ENCODE peak calls at places on chromosomes 16 and 17, in six cellular contexts. Q is HEK293T, P is NCI-H345, G is dorsolateral prefrontal cortex, U is endodermal cell, E is HFFc6. A is an unnamed sample.
A peak's percentile ranks its signal among the peaks of the same experiment; 100 is the strongest.

GRCh38 chr17:21396237-21396636 is 20.1 kb downstream of the KCNJ12 start:
- DNase-seq in P (no peak), E (no peak), G (no peak), Q (no peak), U (no peak), A (no peak)

GRCh38 chr17:34365340-34365739 is 2.3 kb upstream of the CCL1 start:
- DNase-seq in G (no peak), Q (no peak), E (no peak), U (peak; percentile 10), P (no peak), A (no peak)

GRCh38 chr17:61289408-61290385 is 109.9 kb upstream of the TBX2 start:
- DNase-seq in P (no peak), E (no peak), Q (peak; percentile 72), U (no peak), G (no peak), A (no peak)

GRCh38 chr16:31696968-31697743 is 169.5 kb downstream of the AHSP start:
- DNase-seq in P (peak; percentile 58), Q (peak; percentile 51), U (no peak), G (no peak), E (peak; percentile 43), A (no peak)

GRCh38 chr17:77884019-77884418 is 74.5 kb upstream of the TNRC6C start:
- DNase-seq in G (peak; percentile 97), P (peak; percentile 67), E (peak; percentile 16), U (peak; percentile 73), Q (no peak), A (no peak)

GRCh38 chr16:22787456-22788189 is 26.3 kb upstream of the HS3ST2 start:
- DNase-seq in U (no peak), E (peak; percentile 95), Q (no peak), G (no peak), P (no peak), A (no peak)

GRCh38 chr16:1256874-1257322 is 1.0 kb downstream of the TPSD1 start:
- DNase-seq in P (no peak), G (no peak), U (no peak), E (no peak), Q (no peak), A (no peak)

GRCh38 chr17:35892091-35892637 is 12.0 kb upstream of the CCL5 start:
- DNase-seq in E (no peak), U (no peak), P (no peak), Q (no peak), G (no peak), A (no peak)

GRCh38 chr17:40554646-40555295 is 10.5 kb downstream of the CCR7 start:
- DNase-seq in E (no peak), G (peak; percentile 25), U (peak; percentile 55), Q (no peak), P (no peak), A (peak; percentile 81)

GRCh38 chr16:21990381-21990944 is 10.5 kb downstream of the PDZD9 start:
- DNase-seq in E (no peak), U (no peak), G (no peak), Q (no peak), P (no peak), A (no peak)

GRCh38 chr16:10881479-10882030 is 4.6 kb downstream of the CIITA start:
- DNase-seq in U (no peak), E (no peak), P (no peak), G (no peak), Q (no peak), A (peak; percentile 13)

GRCh38 chr16:22386976-22387375 is 12.6 kb upstream of the CDR2 start:
- DNase-seq in P (no peak), G (no peak), U (no peak), E (peak; percentile 95), Q (peak; percentile 17), A (no peak)

GRCh38 chr16:998615-999014 is 17.0 kb downstream of the SOX8 start:
- DNase-seq in E (no peak), U (no peak), P (no peak), Q (no peak), G (no peak), A (no peak)

GRCh38 chr17:74380086-74380958 is 13.0 kb downstream of the GPR142 start:
- DNase-seq in P (no peak), U (peak; percentile 67), G (no peak), E (no peak), Q (no peak), A (no peak)

GRCh38 chr17:66331038-66331816 is 28.8 kb downstream of the PRKCA start:
- DNase-seq in U (no peak), Q (no peak), P (no peak), E (no peak), G (no peak), A (no peak)

GRCh38 chr17:31596382-31597323 is 205.2 kb downstream of the RAB11FIP4 start:
- DNase-seq in E (peak; percentile 97), G (peak; percentile 56), U (peak; percentile 89), Q (no peak), P (no peak), A (peak; percentile 94)

GRCh38 chr17:59476413-59476812 is 89.0 kb upstream of the DHX40 start:
- DNase-seq in G (no peak), U (no peak), P (no peak), E (no peak), Q (no peak), A (peak; percentile 29)

GRCh38 chr17:76992911-76993310 is 124.7 kb downstream of the MGAT5B start:
- DNase-seq in P (no peak), Q (no peak), E (no peak), U (peak; percentile 42), G (no peak), A (no peak)

GRCh38 chr16:84090212-84090611 is 26.5 kb downstream of the MBTPS1 start:
- DNase-seq in U (no peak), E (no peak), Q (no peak), G (no peak), P (no peak), A (no peak)

GRCh38 chr17:50877838-50878237 is 11.7 kb upstream of the TOB1 start:
- DNase-seq in P (no peak), E (no peak), Q (no peak), U (peak; percentile 21), G (no peak), A (no peak)

GRCh38 chr17:47192549-47192948 is 3.5 kb upstream of the CDC27 start:
- DNase-seq in P (peak; percentile 72), U (no peak), G (no peak), E (no peak), Q (no peak), A (no peak)

GRCh38 chr17:64223931-64224657 is 39.0 kb downstream of the TEX2 start:
- DNase-seq in P (no peak), G (no peak), E (no peak), U (no peak), Q (no peak), A (no peak)

GRCh38 chr17:39702901-39703893 is 3.3 kb downstream of the ERBB2 start:
- DNase-seq in P (no peak), Q (no peak), U (no peak), G (no peak), E (no peak), A (no peak)

GRCh38 chr17:59330314-59330942 is 1.0 kb upstream of the YPEL2 start:
- DNase-seq in U (peak; percentile 88), E (no peak), Q (no peak), G (no peak), P (no peak), A (peak; percentile 80)

GRCh38 chr16:83095926-83096692 is 469.3 kb downstream of the CDH13 start:
- DNase-seq in Q (no peak), G (no peak), E (peak; percentile 2), U (no peak), P (no peak), A (no peak)

GRCh38 chr17:67594115-67594878 is 123.4 kb upstream of the NOL11 start:
- DNase-seq in P (no peak), E (no peak), Q (no peak), G (no peak), U (peak; percentile 37), A (no peak)

GRCh38 chr17:7323731-7324437 is 5.3 kb downstream of the NEURL4 start:
- DNase-seq in Q (peak; percentile 75), P (no peak), E (peak; percentile 21), G (no peak), U (peak; percentile 97), A (no peak)

GRCh38 chr16:66426112-66427035 is 721 bp upstream of the BEAN1 start:
- DNase-seq in P (no peak), G (no peak), Q (no peak), E (no peak), U (peak; percentile 66), A (no peak)

GRCh38 chr17:57365420-57365819 is 109.1 kb downstream of the MSI2 start:
- DNase-seq in G (no peak), Q (no peak), E (no peak), U (no peak), P (no peak), A (no peak)